ENCODE peak calls at places on chromosomes 7 and 10, in nine cellular contexts. C is AG08395; Y is neural crest cell; B is SJSA1; A is H7; D is H9; F is RPMI7951; Q is activated CD8-positive, alpha-beta memory T cell treated with anti-CD3 and anti-CD28 coated beads, Interleukin-2, amount 10 ng/mL, durations not matched to agents 7 days and 5 days; P is activated CD4-positive, alpha-beta T cell treated with anti-CD3 and anti-CD28 coated beads for 24 hours. Z is an unnamed sample.

GRCh38 chr10:6068422-6068821 is 6.3 kb upstream of the IL2RA start:
- DNase-seq in C (no peak), Y (no peak), B (no peak), A (no peak), D (no peak), F (no peak), Q (no peak), P (no peak), Z (no peak)

GRCh38 chr10:101139421-101139911 is 8.4 kb downstream of the TLX1 start:
- DNase-seq in C (no peak), Y (no peak), B (no peak), A (peak; percentile 91), D (peak; percentile 76), F (no peak), Q (no peak), P (no peak), Z (peak; percentile 39)

GRCh38 chr10:106615081-106615480 is 549.4 kb downstream of the SORCS1 start:
- DNase-seq in C (no peak), Y (no peak), B (no peak), A (peak; percentile 16), D (no peak), F (no peak), Q (no peak), P (no peak), Z (no peak)

GRCh38 chr10:131400518-131400917 is 89.0 kb upstream of the TCERG1L start:
- DNase-seq in C (no peak), Y (no peak), B (no peak), A (no peak), D (no peak), F (no peak), Q (no peak), P (no peak), Z (no peak)

GRCh38 chr7:13790611-13791010 is 198.9 kb downstream of the ETV1 start:
- DNase-seq in C (no peak), Y (no peak), B (no peak), A (no peak), D (no peak), F (no peak), Q (no peak), P (no peak), Z (no peak)

GRCh38 chr7:17781491-17782215 is 158.6 kb downstream of the SNX13 start:
- DNase-seq in C (no peak), Y (no peak), B (peak; percentile 5), A (no peak), D (no peak), F (peak; percentile 77), Q (no peak), P (no peak), Z (no peak)

GRCh38 chr10:27390681-27391080 is 113.4 kb upstream of the RAB18 start:
- DNase-seq in C (peak; percentile 67), Y (no peak), B (no peak), A (no peak), D (no peak), F (peak; percentile 67), Q (no peak), P (no peak), Z (no peak)

GRCh38 chr10:91694170-91694794 is 61.4 kb upstream of the PPP1R3C start:
- DNase-seq in C (peak; percentile 54), Y (no peak), B (peak; percentile 23), A (peak; percentile 59), D (no peak), F (peak; percentile 39), Q (no peak), P (no peak), Z (peak; percentile 9)

GRCh38 chr10:48294431-48294830 is 12.0 kb upstream of the MAPK8 start:
- DNase-seq in C (no peak), Y (no peak), B (no peak), A (no peak), D (no peak), F (no peak), Q (no peak), P (no peak), Z (no peak)

GRCh38 chr7:107152011-107152410 is 16.8 kb upstream of the HBP1 start:
- DNase-seq in C (peak; percentile 14), Y (no peak), B (no peak), A (no peak), D (no peak), F (peak; percentile 56), Q (no peak), P (no peak), Z (no peak)

GRCh38 chr7:108972009-108972408 is 402.3 kb downstream of the DNAJB9 start:
- DNase-seq in C (no peak), Y (no peak), B (no peak), A (no peak), D (no peak), F (no peak), Q (no peak), P (no peak), Z (no peak)